ENCODE peak calls at places on chromosomes 12 and 14, in six cellular contexts. S is HepG2, K is cardiac muscle cell, J is uterus, T is colonic mucosa, D is stomach. Z is an unnamed sample.

GRCh38 chr12:79183003-79183402 is 318.4 kb downstream of the SYT1 start:
- DNase-seq in D (no peak), T (no peak), K (no peak), S (no peak), J (no peak), Z (no peak)

GRCh38 chr12:2456813-2457186 is 338.0 kb upstream of the FKBP4 start:
- DNase-seq in J (no peak), D (no peak), K (no peak), S (no peak), T (no peak), Z (no peak)

GRCh38 chr12:32290411-32290810 is 108.9 kb upstream of the FGD4 start:
- DNase-seq in T (no peak), D (no peak), S (no peak), J (no peak), K (no peak), Z (no peak)

GRCh38 chr12:76137611-76138010 is 53.1 kb upstream of the NAP1L1 start:
- DNase-seq in S (no peak), J (no peak), K (peak; percentile 57), D (no peak), T (no peak), Z (no peak)

GRCh38 chr12:57232156-57232756 is 2.7 kb downstream of the SHMT2 start:
- DNase-seq in J (no peak), S (no peak), K (no peak), D (no peak), T (no peak), Z (no peak)

GRCh38 chr14:85584481-85584880 is 54.5 kb downstream of the FLRT2 start:
- DNase-seq in T (no peak), J (no peak), S (no peak), D (no peak), K (no peak), Z (no peak)

GRCh38 chr12:52771088-52771487 is 6.1 kb downstream of the KRT76 start:
- DNase-seq in S (no peak), T (no peak), D (no peak), K (no peak), J (no peak), Z (no peak)

GRCh38 chr12:121805800-121806555 is 2.2 kb downstream of the SETD1B start:
- DNase-seq in T (peak; percentile 50), S (no peak), K (peak; percentile 34), J (peak; percentile 23), D (no peak), Z (no peak)

GRCh38 chr12:109724321-109724892 is 10.8 kb downstream of the FAM222A start:
- DNase-seq in S (no peak), D (no peak), J (no peak), T (no peak), K (no peak), Z (no peak)

GRCh38 chr12:9039397-9039977 is 50.1 kb downstream of the KLRG1 start:
- DNase-seq in J (no peak), T (no peak), S (peak; percentile 47), K (peak; percentile 60), D (no peak), Z (no peak)

GRCh38 chr14:95527392-95528002 is 7.4 kb upstream of the GLRX5 start:
- DNase-seq in S (peak; percentile 36), D (peak; percentile 52), K (no peak), T (peak; percentile 76), J (peak; percentile 63), Z (no peak)

GRCh38 chr12:104930388-104931326 is 27.4 kb downstream of the SLC41A2 start:
- DNase-seq in J (no peak), K (no peak), D (no peak), S (peak; percentile 3), T (no peak), Z (no peak)

GRCh38 chr12:13976880-13977279 is 4.5 kb downstream of the GRIN2B start:
- DNase-seq in K (no peak), T (no peak), S (no peak), J (no peak), D (no peak), Z (no peak)

GRCh38 chr12:16112626-16113560 is 164.6 kb downstream of the SLC15A5 start:
- DNase-seq in J (no peak), S (no peak), D (no peak), T (no peak), K (peak; percentile 61), Z (peak; percentile 88)

GRCh38 chr12:81128930-81129554 is 51.2 kb downstream of the ACSS3 start:
- DNase-seq in S (peak; percentile 72), T (peak; percentile 23), K (peak; percentile 65), J (no peak), D (no peak), Z (peak; percentile 80)

GRCh38 chr14:24483604-24484252 is 24.3 kb downstream of the CMA1 start:
- DNase-seq in K (peak; percentile 0), T (no peak), J (no peak), S (no peak), D (no peak), Z (no peak)

GRCh38 chr12:62210422-62210821 is 49.8 kb upstream of the USP15 start:
- DNase-seq in K (peak; percentile 51), T (no peak), S (peak; percentile 28), J (no peak), D (peak; percentile 33), Z (peak; percentile 70)

GRCh38 chr14:68951051-68951797 is 27.9 kb downstream of the ACTN1 start:
- DNase-seq in J (peak; percentile 93), T (peak; percentile 85), D (peak; percentile 81), S (no peak), K (no peak), Z (no peak)

GRCh38 chr14:78023112-78023511 is 147.1 kb upstream of the NRXN3 start:
- DNase-seq in J (no peak), K (no peak), T (no peak), D (no peak), S (no peak), Z (no peak)

GRCh38 chr12:107322063-107322462 is 228.7 kb upstream of the CRY1 start:
- DNase-seq in T (no peak), K (no peak), J (no peak), D (no peak), S (no peak), Z (no peak)

GRCh38 chr14:77508249-77508648 is 9.6 kb upstream of the ISM2 start:
- DNase-seq in T (no peak), D (no peak), K (no peak), J (no peak), S (peak; percentile 91), Z (no peak)

GRCh38 chr12:111998015-111998414 is 14.9 kb downstream of the TMEM116 start:
- DNase-seq in J (no peak), D (no peak), T (no peak), S (no peak), K (no peak), Z (no peak)

GRCh38 chr12:54475542-54475941 is 2.1 kb upstream of the GTSF1 start:
- DNase-seq in K (no peak), D (no peak), J (no peak), S (no peak), T (no peak), Z (no peak)

GRCh38 chr14:63713765-63714164 is 14.1 kb downstream of the SGPP1 start:
- DNase-seq in K (no peak), D (no peak), J (no peak), S (no peak), T (no peak), Z (no peak)

GRCh38 chr14:24398298-24398942 is 383 bp upstream of the NYNRIN start:
- DNase-seq in S (no peak), T (peak; percentile 66), D (no peak), J (peak; percentile 37), K (peak; percentile 52), Z (peak; percentile 80)

GRCh38 chr14:52950898-52951729 is at the start of gene FERMT2:
- DNase-seq in T (peak; percentile 66), S (peak; percentile 79), K (peak; percentile 96), J (peak; percentile 93), D (peak; percentile 86), Z (peak; percentile 96)

GRCh38 chr14:99946652-99947489 is 118.4 kb upstream of the EVL start:
- DNase-seq in K (peak; percentile 64), D (peak; percentile 55), T (peak; percentile 38), S (no peak), J (no peak), Z (peak; percentile 88)

GRCh38 chr14:98622208-98623051 is 649.6 kb downstream of the BCL11B start:
- DNase-seq in S (no peak), J (no peak), K (no peak), D (no peak), T (no peak), Z (no peak)

GRCh38 chr12:79008591-79008990 is 144.0 kb downstream of the SYT1 start:
- DNase-seq in D (no peak), K (no peak), J (no peak), S (no peak), T (no peak), Z (no peak)

GRCh38 chr12:70121562-70121961 is 121.7 kb upstream of the CNOT2 start:
- DNase-seq in D (no peak), S (no peak), J (no peak), K (no peak), T (no peak), Z (no peak)

GRCh38 chr12:95773320-95773719 is 17.2 kb downstream of the NTN4 start:
- DNase-seq in T (no peak), K (no peak), S (no peak), D (no peak), J (no peak), Z (no peak)
- TF ChIP-seq CTCF in T (no peak), K (no peak), S (no peak), D (no peak), J (no peak), Z (no peak)

GRCh38 chr12:119016715-119017114 is 35.4 kb downstream of the SRRM4 start:
- DNase-seq in K (no peak), T (no peak), S (no peak), D (no peak), J (no peak), Z (no peak)
- H3K27me3 ChIP-seq in K (no peaks in the 10 kb centered on the region), T (no peaks in the 10 kb centered on the region), S (peaks cover 3% of the 10 kb centered on the region), D (no peaks in the 10 kb centered on the region), J (no peaks in the 10 kb centered on the region), Z (no peaks in the 10 kb centered on the region)

GRCh38 chr12:113466770-113467153 is 4.9 kb downstream of the LHX5 start:
- DNase-seq in K (no peak), T (no peak), D (no peak), J (no peak), S (no peak), Z (no peak)
- TF ChIP-seq CTCF in K (no peak), T (no peak), D (no peak), J (no peak), S (no peak), Z (no peak)

GRCh38 chr12:47982311-47982710 is 18.9 kb downstream of the TMEM106C start:
- DNase-seq in K (no peak), S (no peak), D (no peak), J (no peak), T (no peak), Z (no peak)
- H3K27me3 ChIP-seq in K (no peaks in the 10 kb centered on the region), S (peaks cover 4% of the 10 kb centered on the region), D (no peaks in the 10 kb centered on the region), J (no peaks in the 10 kb centered on the region), T (no peaks in the 10 kb centered on the region), Z (no peaks in the 10 kb centered on the region)

GRCh38 chr12:114625294-114625851 is 58.6 kb downstream of the TBX3 start:
- DNase-seq in T (peak; percentile 41), D (peak; percentile 31), S (peak; percentile 74), K (peak; percentile 81), J (no peak), Z (peak; percentile 96)
- TF ChIP-seq CTCF in T (peak; percentile 46), D (no peak), S (peak; percentile 92), K (peak; percentile 92), J (peak; percentile 39), Z (peak; percentile 97)

Z was measured in endodermal cell.